ENCODE peak calls at places on chromosomes 3 and 15, in four cellular contexts. X, S, R and T are unnamed samples.

GRCh38 chr15:85500060-85500708 is 119.8 kb downstream of the AKAP13 start:
- DNase-seq in S (no peak), R (no peak), X (no peak), T (no peak)

GRCh38 chr3:177429772-177430171 is 232.5 kb upstream of the TBL1XR1 start:
- DNase-seq in R (no peak), X (no peak), S (no peak), T (no peak)

GRCh38 chr3:112973325-112974177 is 1.4 kb downstream of the CD200R1 start:
- DNase-seq in R (no peak), S (no peak), X (no peak), T (peak)

GRCh38 chr15:36688310-36689102 is 109.1 kb downstream of the CDIN1 start:
- DNase-seq in R (no peak), S (no peak), X (no peak), T (no peak)

GRCh38 chr3:151639096-151639740 is 94.5 kb upstream of the AADACL2 start:
- DNase-seq in S (no peak), X (no peak), R (no peak), T (no peak)

GRCh38 chr15:36691596-36691995 is 112.2 kb downstream of the CDIN1 start:
- DNase-seq in S (no peak), X (no peak), R (no peak), T (no peak)

GRCh38 chr3:48795997-48796732 is 51.5 kb downstream of the PRKAR2A start:
- DNase-seq in R (no peak), S (no peak), X (no peak), T (no peak)

GRCh38 chr3:4343258-4343657 is 40.1 kb downstream of the SETMAR start:
- DNase-seq in R (no peak), S (no peak), X (no peak), T (no peak)

GRCh38 chr15:66483131-66483566 is 14.4 kb downstream of the SNAPC5 start:
- DNase-seq in X (no peak), R (no peak), S (no peak), T (no peak)

GRCh38 chr15:67574981-67575632 is 32.6 kb downstream of the MAP2K5 start:
- DNase-seq in X (no peak), R (no peak), S (no peak), T (no peak)